ENCODE peak calls at places on chromosomes 1 and 21, in five cellular contexts. One of them, this sample, is unnamed.

GRCh38 chr1:63917571-63918394 is 144.0 kb downstream of the ROR1 start:
- DNase-seq in stimulated activated CD4-positive, alpha-beta T cell treated with anti-CD3 and anti-CD28 coated beads, Interleukin-1b, Interleukin-23, amount 100 ng/mL, for 4 hours: no peak
- DNase-seq in NCI-H2081: no peak
- DNase-seq in glutamatergic neuron: peak
- DNase-seq in endothelial cell: peak
- DNase-seq in this sample: no peak

GRCh38 chr1:183711165-183711678 is 58.1 kb upstream of the APOBEC4 start:
- DNase-seq in stimulated activated CD4-positive, alpha-beta T cell treated with anti-CD3 and anti-CD28 coated beads, Interleukin-1b, Interleukin-23, amount 100 ng/mL, for 4 hours: no peak
- DNase-seq in glutamatergic neuron: no peak
- DNase-seq in endothelial cell: no peak
- DNase-seq in NCI-H2081: no peak
- DNase-seq in this sample: no peak

GRCh38 chr1:80358141-80358540 is 1351.6 kb upstream of the ADGRL4 start:
- DNase-seq in stimulated activated CD4-positive, alpha-beta T cell treated with anti-CD3 and anti-CD28 coated beads, Interleukin-1b, Interleukin-23, amount 100 ng/mL, for 4 hours: no peak
- DNase-seq in endothelial cell: no peak
- DNase-seq in glutamatergic neuron: no peak
- DNase-seq in NCI-H2081: no peak
- DNase-seq in this sample: no peak

GRCh38 chr1:103353391-103353790 is 172.1 kb upstream of the RNPC3 start:
- DNase-seq in stimulated activated CD4-positive, alpha-beta T cell treated with anti-CD3 and anti-CD28 coated beads, Interleukin-1b, Interleukin-23, amount 100 ng/mL, for 4 hours: no peak
- DNase-seq in endothelial cell: no peak
- DNase-seq in glutamatergic neuron: no peak
- DNase-seq in NCI-H2081: no peak
- DNase-seq in this sample: no peak

GRCh38 chr1:83086346-83086745 is 912.6 kb downstream of the TTLL7 start:
- DNase-seq in glutamatergic neuron: no peak
- DNase-seq in endothelial cell: no peak
- DNase-seq in stimulated activated CD4-positive, alpha-beta T cell treated with anti-CD3 and anti-CD28 coated beads, Interleukin-1b, Interleukin-23, amount 100 ng/mL, for 4 hours: no peak
- DNase-seq in NCI-H2081: no peak
- DNase-seq in this sample: no peak

GRCh38 chr1:66445492-66446181 is 88.3 kb upstream of the SGIP1 start:
- DNase-seq in endothelial cell: peak
- DNase-seq in NCI-H2081: no peak
- DNase-seq in stimulated activated CD4-positive, alpha-beta T cell treated with anti-CD3 and anti-CD28 coated beads, Interleukin-1b, Interleukin-23, amount 100 ng/mL, for 4 hours: peak
- DNase-seq in glutamatergic neuron: no peak
- DNase-seq in this sample: no peak

GRCh38 chr21:33152228-33153130 is 77.3 kb upstream of the IFNAR2 start:
- DNase-seq in NCI-H2081: no peak
- DNase-seq in glutamatergic neuron: peak
- DNase-seq in stimulated activated CD4-positive, alpha-beta T cell treated with anti-CD3 and anti-CD28 coated beads, Interleukin-1b, Interleukin-23, amount 100 ng/mL, for 4 hours: no peak
- DNase-seq in endothelial cell: no peak
- DNase-seq in this sample: no peak

GRCh38 chr1:220219865-220220698 is 52.2 kb downstream of the RAB3GAP2 start:
- DNase-seq in stimulated activated CD4-positive, alpha-beta T cell treated with anti-CD3 and anti-CD28 coated beads, Interleukin-1b, Interleukin-23, amount 100 ng/mL, for 4 hours: no peak
- DNase-seq in endothelial cell: no peak
- DNase-seq in glutamatergic neuron: no peak
- DNase-seq in NCI-H2081: no peak
- DNase-seq in this sample: no peak

GRCh38 chr1:34460193-34460592 is 283.5 kb downstream of the C1orf94 start:
- DNase-seq in stimulated activated CD4-positive, alpha-beta T cell treated with anti-CD3 and anti-CD28 coated beads, Interleukin-1b, Interleukin-23, amount 100 ng/mL, for 4 hours: peak
- DNase-seq in glutamatergic neuron: no peak
- DNase-seq in endothelial cell: peak
- DNase-seq in NCI-H2081: no peak
- DNase-seq in this sample: no peak

GRCh38 chr1:109394591-109395281 is 3.0 kb downstream of the SORT1 start:
- DNase-seq in endothelial cell: no peak
- DNase-seq in glutamatergic neuron: no peak
- DNase-seq in NCI-H2081: no peak
- DNase-seq in stimulated activated CD4-positive, alpha-beta T cell treated with anti-CD3 and anti-CD28 coated beads, Interleukin-1b, Interleukin-23, amount 100 ng/mL, for 4 hours: no peak
- DNase-seq in this sample: no peak

This sample was measured in NCI-H2227 treated with DMSO at 0.1 percent for 48 hours.